ENCODE peak calls at places on chromosomes 12 and 14, in five cellular contexts. Q is mammary epithelial cell, A is natural killer cell, C is pancreas, M is tibial artery. N is an unnamed sample.

GRCh38 chr12:64598831-64599230 is 11.5 kb upstream of the RASSF3 start:
- DNase-seq in C (no peak), A (no peak), Q (no peak), M (no peak), N (no peak)

GRCh38 chr12:93245543-93245942 is 132.2 kb upstream of the NUDT4 start:
- DNase-seq in M (no peak), Q (no peak), A (no peak), C (no peak), N (no peak)

GRCh38 chr12:107749094-107749493 is 11.8 kb downstream of the PRDM4 start:
- DNase-seq in A (no peak), Q (peak; percentile 64), M (no peak), C (no peak), N (no peak)

GRCh38 chr12:68119724-68120211 is 39.8 kb downstream of the IFNG start:
- DNase-seq in M (no peak), C (no peak), A (peak; percentile 50), Q (peak; percentile 52), N (no peak)

GRCh38 chr14:28101992-28102391 is 664.6 kb upstream of the FOXG1 start:
- DNase-seq in C (no peak), Q (no peak), M (no peak), A (no peak), N (no peak)

GRCh38 chr12:56836800-56837663 is 73.9 kb downstream of the HSD17B6 start:
- DNase-seq in C (no peak), M (no peak), A (no peak), Q (peak; percentile 84), N (peak; percentile 48)

GRCh38 chr12:27305673-27306504 is 26.7 kb upstream of the BMAL2 start:
- DNase-seq in C (no peak), A (no peak), Q (no peak), M (no peak), N (no peak)

GRCh38 chr12:105986779-105987686 is 151.7 kb downstream of the NUAK1 start:
- DNase-seq in Q (peak; percentile 61), C (no peak), M (no peak), A (no peak), N (no peak)

GRCh38 chr14:92546347-92547053 is 32.9 kb downstream of the RIN3 start:
- DNase-seq in A (no peak), C (no peak), M (no peak), Q (no peak), N (no peak)

GRCh38 chr12:79685068-79685467 is 5.7 kb downstream of the PAWR start:
- DNase-seq in A (no peak), Q (peak; percentile 88), M (no peak), C (no peak), N (no peak)

GRCh38 chr14:94132285-94132887 is 3.0 kb upstream of the IFI27L2 start:
- DNase-seq in Q (peak; percentile 62), C (no peak), M (peak; percentile 38), A (no peak), N (no peak)

GRCh38 chr12:122661938-122662337 is 41.2 kb downstream of the HCAR2 start:
- DNase-seq in A (no peak), M (no peak), Q (no peak), C (no peak), N (no peak)

GRCh38 chr14:30296956-30297405 is 262.0 kb upstream of the G2E3 start:
- DNase-seq in Q (no peak), C (no peak), M (no peak), A (no peak), N (no peak)

GRCh38 chr12:48999371-49000131 is at the start of gene DDN:
- DNase-seq in M (no peak), Q (no peak), A (peak; percentile 37), C (peak; percentile 79), N (no peak)

GRCh38 chr14:104082807-104083206 is 2.7 kb upstream of the ASPG start:
- DNase-seq in Q (no peak), A (no peak), C (peak; percentile 91), M (no peak), N (no peak)

GRCh38 chr12:52976574-52977071 is 27.7 kb downstream of the KRT18 start:
- DNase-seq in C (no peak), A (no peak), M (no peak), Q (no peak), N (no peak)

GRCh38 chr14:23789696-23790095 is 153.5 kb downstream of the DHRS2 start:
- DNase-seq in C (no peak), M (no peak), Q (no peak), A (no peak), N (no peak)

GRCh38 chr12:19946549-19946948 is 421.8 kb upstream of the PDE3A start:
- DNase-seq in M (no peak), A (no peak), Q (no peak), C (no peak), N (no peak)

GRCh38 chr12:115891551-115891950 is 385.9 kb downstream of the MED13L start:
- DNase-seq in C (no peak), M (no peak), A (no peak), Q (no peak), N (no peak)

GRCh38 chr12:115897718-115898117 is 379.8 kb downstream of the MED13L start:
- DNase-seq in A (no peak), C (no peak), M (no peak), Q (no peak), N (no peak)

GRCh38 chr12:115898670-115899069 is 378.8 kb downstream of the MED13L start:
- DNase-seq in M (no peak), Q (no peak), C (no peak), A (no peak), N (no peak)

GRCh38 chr12:115895247-115895646 is 382.2 kb downstream of the MED13L start:
- DNase-seq in M (no peak), A (no peak), C (no peak), Q (no peak), N (no peak)
- TF ChIP-seq CTCF in M (no peak), A (no peak), C (no peak), Q (peak; percentile 56), N (peak; percentile 46)

GRCh38 chr12:46914336-46914735 is 88.5 kb upstream of the SLC38A4 start:
- DNase-seq in A (no peak), M (no peak), Q (no peak), C (no peak), N (no peak)

GRCh38 chr12:46915861-46916260 is 90.1 kb upstream of the SLC38A4 start:
- DNase-seq in Q (no peak), A (no peak), C (no peak), M (no peak), N (no peak)

GRCh38 chr12:46916796-46917419 is 91.1 kb upstream of the SLC38A4 start:
- DNase-seq in C (no peak), M (no peak), A (no peak), Q (no peak), N (no peak)

GRCh38 chr12:46918631-46919030 is 92.8 kb upstream of the SLC38A4 start:
- DNase-seq in Q (no peak), A (no peak), M (no peak), C (no peak), N (no peak)

DNA sequence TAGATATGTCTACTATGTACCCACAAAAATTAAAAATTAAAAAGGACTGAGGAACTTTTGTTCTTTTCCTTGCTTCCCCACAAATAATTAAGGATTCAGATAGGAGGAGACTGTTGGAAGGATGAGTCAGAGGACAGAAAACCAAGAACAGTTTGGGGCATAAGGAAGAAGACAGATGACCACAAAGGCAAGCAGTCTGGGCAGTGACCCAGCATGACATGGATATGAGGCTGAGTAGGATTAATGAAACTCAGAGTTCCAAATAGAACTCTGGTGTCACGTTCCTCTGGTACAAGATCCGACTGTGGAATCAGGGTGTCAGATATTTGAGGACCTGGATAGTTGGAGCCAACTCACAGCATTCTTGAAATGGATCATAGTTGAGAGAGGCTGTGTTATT is 89.3 kb upstream of the SLC38A4 start:
- DNase-seq in A (no peak), C (no peak), M (peak; percentile 26), Q (peak; percentile 83), N (no peak)
- TF ChIP-seq CTCF in A (no peak), C (no peak), M (no peak), Q (no peak), N (no peak)

DNA sequence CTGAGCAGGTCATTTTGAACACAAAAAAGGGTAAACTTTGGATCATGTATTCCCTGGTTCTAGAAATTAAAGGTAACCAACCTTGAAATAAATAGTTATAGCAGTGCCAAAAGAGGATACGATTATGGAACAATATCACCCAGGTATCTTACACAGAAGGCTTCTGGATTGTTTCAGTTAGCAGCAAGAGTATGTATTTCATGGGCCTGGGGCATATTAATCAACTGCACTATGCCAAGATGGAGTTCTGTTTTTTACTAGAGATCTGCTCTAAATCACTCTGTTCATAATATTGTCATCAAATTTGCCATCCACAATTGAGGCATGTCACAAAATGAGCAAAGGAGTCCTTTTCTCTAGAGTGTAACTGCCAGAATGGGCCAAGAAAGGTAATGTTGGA is 357.1 kb downstream of the RAD51B start:
- DNase-seq in C (no peak), Q (no peak), A (no peak), M (no peak), N (no peak)
- TF ChIP-seq CTCF in C (no peak), Q (no peak), A (no peak), M (no peak), N (no peak)

GRCh38 chr14:51395361-51395849 is 155.4 kb downstream of the TMX1 start:
- DNase-seq in Q (peak; percentile 95), A (no peak), C (peak; percentile 38), M (no peak), N (no peak)
- TF ChIP-seq CTCF in Q (no peak), A (no peak), C (no peak), M (no peak), N (no peak)

N was measured in CD14-positive monocyte.